ENCODE peak calls at places on chromosomes 12 and 14, in four cellular contexts. One of them, this sample, is unnamed.

GRCh38 chr14:21121106-21121505 is 20.2 kb downstream of the TMEM253 start:
- ATAC-seq in naive thymus-derived CD4-positive, alpha-beta T cell: no peak
- ATAC-seq in CD8-positive, alpha-beta T cell: no peak
- ATAC-seq in activated naive CD8-positive, alpha-beta T cell treated with anti-CD3 and anti-CD28 coated beads, Interleukin-2, amount 50 U/mL, for 24 hours: no peak
- ATAC-seq in this sample: peak

GRCh38 chr12:117857632-117858274 is 111.0 kb downstream of the KSR2 start:
- ATAC-seq in naive thymus-derived CD4-positive, alpha-beta T cell: peak
- ATAC-seq in CD8-positive, alpha-beta T cell: no peak
- ATAC-seq in activated naive CD8-positive, alpha-beta T cell treated with anti-CD3 and anti-CD28 coated beads, Interleukin-2, amount 50 U/mL, for 24 hours: peak
- ATAC-seq in this sample: peak

GRCh38 chr12:62677355-62677754 is 210.7 kb downstream of the MON2 start:
- ATAC-seq in naive thymus-derived CD4-positive, alpha-beta T cell: no peak
- ATAC-seq in CD8-positive, alpha-beta T cell: no peak
- ATAC-seq in activated naive CD8-positive, alpha-beta T cell treated with anti-CD3 and anti-CD28 coated beads, Interleukin-2, amount 50 U/mL, for 24 hours: no peak
- ATAC-seq in this sample: no peak

GRCh38 chr12:14313379-14313778 is 52.1 kb upstream of the ATF7IP start:
- ATAC-seq in naive thymus-derived CD4-positive, alpha-beta T cell: no peak
- ATAC-seq in CD8-positive, alpha-beta T cell: no peak
- ATAC-seq in activated naive CD8-positive, alpha-beta T cell treated with anti-CD3 and anti-CD28 coated beads, Interleukin-2, amount 50 U/mL, for 24 hours: no peak
- ATAC-seq in this sample: no peak

GRCh38 chr12:66905201-66905600 is 226.3 kb upstream of the GRIP1 start:
- ATAC-seq in naive thymus-derived CD4-positive, alpha-beta T cell: no peak
- ATAC-seq in CD8-positive, alpha-beta T cell: no peak
- ATAC-seq in activated naive CD8-positive, alpha-beta T cell treated with anti-CD3 and anti-CD28 coated beads, Interleukin-2, amount 50 U/mL, for 24 hours: no peak
- ATAC-seq in this sample: no peak

GRCh38 chr12:109627633-109628032 is 54.0 kb downstream of the MVK start:
- ATAC-seq in naive thymus-derived CD4-positive, alpha-beta T cell: no peak
- ATAC-seq in CD8-positive, alpha-beta T cell: no peak
- ATAC-seq in activated naive CD8-positive, alpha-beta T cell treated with anti-CD3 and anti-CD28 coated beads, Interleukin-2, amount 50 U/mL, for 24 hours: no peak
- ATAC-seq in this sample: no peak

GRCh38 chr12:112932485-112933151 is 5.7 kb upstream of the OAS3 start:
- ATAC-seq in naive thymus-derived CD4-positive, alpha-beta T cell: no peak
- ATAC-seq in CD8-positive, alpha-beta T cell: no peak
- ATAC-seq in activated naive CD8-positive, alpha-beta T cell treated with anti-CD3 and anti-CD28 coated beads, Interleukin-2, amount 50 U/mL, for 24 hours: no peak
- ATAC-seq in this sample: no peak

GRCh38 chr12:50718760-50719159 is 45.1 kb upstream of the ATF1 start:
- ATAC-seq in naive thymus-derived CD4-positive, alpha-beta T cell: no peak
- ATAC-seq in CD8-positive, alpha-beta T cell: no peak
- ATAC-seq in activated naive CD8-positive, alpha-beta T cell treated with anti-CD3 and anti-CD28 coated beads, Interleukin-2, amount 50 U/mL, for 24 hours: no peak
- ATAC-seq in this sample: no peak

GRCh38 chr14:76235628-76236027 is 83.9 kb downstream of the GPATCH2L start:
- ATAC-seq in naive thymus-derived CD4-positive, alpha-beta T cell: no peak
- ATAC-seq in CD8-positive, alpha-beta T cell: no peak
- ATAC-seq in activated naive CD8-positive, alpha-beta T cell treated with anti-CD3 and anti-CD28 coated beads, Interleukin-2, amount 50 U/mL, for 24 hours: no peak
- ATAC-seq in this sample: no peak

GRCh38 chr14:50741571-50741970 is 73.5 kb upstream of the SAV1 start:
- ATAC-seq in naive thymus-derived CD4-positive, alpha-beta T cell: no peak
- ATAC-seq in CD8-positive, alpha-beta T cell: no peak
- ATAC-seq in activated naive CD8-positive, alpha-beta T cell treated with anti-CD3 and anti-CD28 coated beads, Interleukin-2, amount 50 U/mL, for 24 hours: no peak
- ATAC-seq in this sample: peak

GRCh38 chr14:58353516-58354299 is 42.0 kb upstream of the TOMM20L start:
- ATAC-seq in naive thymus-derived CD4-positive, alpha-beta T cell: peak
- ATAC-seq in CD8-positive, alpha-beta T cell: no peak
- ATAC-seq in activated naive CD8-positive, alpha-beta T cell treated with anti-CD3 and anti-CD28 coated beads, Interleukin-2, amount 50 U/mL, for 24 hours: peak
- ATAC-seq in this sample: peak

GRCh38 chr12:17818931-17819330 is 271.1 kb downstream of the RERGL start:
- ATAC-seq in naive thymus-derived CD4-positive, alpha-beta T cell: no peak
- ATAC-seq in CD8-positive, alpha-beta T cell: no peak
- ATAC-seq in activated naive CD8-positive, alpha-beta T cell treated with anti-CD3 and anti-CD28 coated beads, Interleukin-2, amount 50 U/mL, for 24 hours: no peak
- ATAC-seq in this sample: no peak

GRCh38 chr12:53160673-53161072 is 19.8 kb upstream of the ZNF740 start:
- ATAC-seq in naive thymus-derived CD4-positive, alpha-beta T cell: no peak
- ATAC-seq in CD8-positive, alpha-beta T cell: no peak
- ATAC-seq in activated naive CD8-positive, alpha-beta T cell treated with anti-CD3 and anti-CD28 coated beads, Interleukin-2, amount 50 U/mL, for 24 hours: no peak
- ATAC-seq in this sample: no peak

GRCh38 chr14:94593376-94593748 is 12.1 kb downstream of the SERPINA5 start:
- ATAC-seq in naive thymus-derived CD4-positive, alpha-beta T cell: no peak
- ATAC-seq in CD8-positive, alpha-beta T cell: no peak
- ATAC-seq in activated naive CD8-positive, alpha-beta T cell treated with anti-CD3 and anti-CD28 coated beads, Interleukin-2, amount 50 U/mL, for 24 hours: no peak
- ATAC-seq in this sample: no peak

GRCh38 chr12:104275689-104276088 is 27.9 kb upstream of the EID3 start:
- ATAC-seq in naive thymus-derived CD4-positive, alpha-beta T cell: no peak
- ATAC-seq in CD8-positive, alpha-beta T cell: no peak
- ATAC-seq in activated naive CD8-positive, alpha-beta T cell treated with anti-CD3 and anti-CD28 coated beads, Interleukin-2, amount 50 U/mL, for 24 hours: no peak
- ATAC-seq in this sample: peak

GRCh38 chr14:102900631-102901571 is 21.6 kb upstream of the AMN start:
- ATAC-seq in naive thymus-derived CD4-positive, alpha-beta T cell: peak
- ATAC-seq in CD8-positive, alpha-beta T cell: peak
- ATAC-seq in activated naive CD8-positive, alpha-beta T cell treated with anti-CD3 and anti-CD28 coated beads, Interleukin-2, amount 50 U/mL, for 24 hours: peak
- ATAC-seq in this sample: no peak

GRCh38 chr12:123571343-123571813 is 13.0 kb upstream of the TMED2 start:
- ATAC-seq in naive thymus-derived CD4-positive, alpha-beta T cell: no peak
- ATAC-seq in CD8-positive, alpha-beta T cell: no peak
- ATAC-seq in activated naive CD8-positive, alpha-beta T cell treated with anti-CD3 and anti-CD28 coated beads, Interleukin-2, amount 50 U/mL, for 24 hours: no peak
- ATAC-seq in this sample: no peak

GRCh38 chr12:120065472-120065871 is 51.1 kb downstream of the RAB35 start:
- ATAC-seq in naive thymus-derived CD4-positive, alpha-beta T cell: no peak
- ATAC-seq in CD8-positive, alpha-beta T cell: no peak
- ATAC-seq in activated naive CD8-positive, alpha-beta T cell treated with anti-CD3 and anti-CD28 coated beads, Interleukin-2, amount 50 U/mL, for 24 hours: no peak
- ATAC-seq in this sample: no peak

GRCh38 chr14:69951935-69952334 is 72.7 kb downstream of the SMOC1 start:
- ATAC-seq in naive thymus-derived CD4-positive, alpha-beta T cell: no peak
- ATAC-seq in CD8-positive, alpha-beta T cell: no peak
- ATAC-seq in activated naive CD8-positive, alpha-beta T cell treated with anti-CD3 and anti-CD28 coated beads, Interleukin-2, amount 50 U/mL, for 24 hours: no peak
- ATAC-seq in this sample: no peak

GRCh38 chr12:6450869-6451347 is 934 bp upstream of the TAPBPL start:
- ATAC-seq in naive thymus-derived CD4-positive, alpha-beta T cell: no peak
- ATAC-seq in CD8-positive, alpha-beta T cell: no peak
- ATAC-seq in activated naive CD8-positive, alpha-beta T cell treated with anti-CD3 and anti-CD28 coated beads, Interleukin-2, amount 50 U/mL, for 24 hours: peak
- ATAC-seq in this sample: peak

GRCh38 chr12:13210543-13211190 is 14.1 kb downstream of the EMP1 start:
- ATAC-seq in naive thymus-derived CD4-positive, alpha-beta T cell: no peak
- ATAC-seq in CD8-positive, alpha-beta T cell: no peak
- ATAC-seq in activated naive CD8-positive, alpha-beta T cell treated with anti-CD3 and anti-CD28 coated beads, Interleukin-2, amount 50 U/mL, for 24 hours: peak
- ATAC-seq in this sample: no peak

GRCh38 chr12:124115976-124116690 is 143.1 kb downstream of the ZNF664 start:
- ATAC-seq in naive thymus-derived CD4-positive, alpha-beta T cell: no peak
- ATAC-seq in CD8-positive, alpha-beta T cell: no peak
- ATAC-seq in activated naive CD8-positive, alpha-beta T cell treated with anti-CD3 and anti-CD28 coated beads, Interleukin-2, amount 50 U/mL, for 24 hours: no peak
- ATAC-seq in this sample: no peak

GRCh38 chr12:75600146-75600545 is 88.7 kb upstream of the KRR1 start:
- ATAC-seq in naive thymus-derived CD4-positive, alpha-beta T cell: no peak
- ATAC-seq in CD8-positive, alpha-beta T cell: no peak
- ATAC-seq in activated naive CD8-positive, alpha-beta T cell treated with anti-CD3 and anti-CD28 coated beads, Interleukin-2, amount 50 U/mL, for 24 hours: no peak
- ATAC-seq in this sample: no peak

GRCh38 chr12:108572166-108572790 is 9.9 kb downstream of the ISCU start:
- ATAC-seq in naive thymus-derived CD4-positive, alpha-beta T cell: no peak
- ATAC-seq in CD8-positive, alpha-beta T cell: no peak
- ATAC-seq in activated naive CD8-positive, alpha-beta T cell treated with anti-CD3 and anti-CD28 coated beads, Interleukin-2, amount 50 U/mL, for 24 hours: no peak
- ATAC-seq in this sample: peak

GRCh38 chr12:100699209-100699608 is 95.4 kb upstream of the ANO4 start:
- ATAC-seq in naive thymus-derived CD4-positive, alpha-beta T cell: peak
- ATAC-seq in CD8-positive, alpha-beta T cell: no peak
- ATAC-seq in activated naive CD8-positive, alpha-beta T cell treated with anti-CD3 and anti-CD28 coated beads, Interleukin-2, amount 50 U/mL, for 24 hours: no peak
- ATAC-seq in this sample: no peak

GRCh38 chr14:81162941-81163340 is 57.8 kb downstream of the GTF2A1 start:
- ATAC-seq in naive thymus-derived CD4-positive, alpha-beta T cell: peak
- ATAC-seq in CD8-positive, alpha-beta T cell: no peak
- ATAC-seq in activated naive CD8-positive, alpha-beta T cell treated with anti-CD3 and anti-CD28 coated beads, Interleukin-2, amount 50 U/mL, for 24 hours: no peak
- ATAC-seq in this sample: no peak

GRCh38 chr12:54287316-54288157 is 7.0 kb downstream of the HNRNPA1 start:
- ATAC-seq in naive thymus-derived CD4-positive, alpha-beta T cell: no peak
- ATAC-seq in CD8-positive, alpha-beta T cell: no peak
- ATAC-seq in activated naive CD8-positive, alpha-beta T cell treated with anti-CD3 and anti-CD28 coated beads, Interleukin-2, amount 50 U/mL, for 24 hours: no peak
- ATAC-seq in this sample: no peak

GRCh38 chr14:21535545-21536394 is 9.6 kb upstream of the SALL2 start:
- ATAC-seq in naive thymus-derived CD4-positive, alpha-beta T cell: no peak
- ATAC-seq in CD8-positive, alpha-beta T cell: no peak
- ATAC-seq in activated naive CD8-positive, alpha-beta T cell treated with anti-CD3 and anti-CD28 coated beads, Interleukin-2, amount 50 U/mL, for 24 hours: no peak
- ATAC-seq in this sample: no peak

GRCh38 chr14:35215110-35215872 is 76.9 kb upstream of the PSMA6 start:
- ATAC-seq in naive thymus-derived CD4-positive, alpha-beta T cell: no peak
- ATAC-seq in CD8-positive, alpha-beta T cell: no peak
- ATAC-seq in activated naive CD8-positive, alpha-beta T cell treated with anti-CD3 and anti-CD28 coated beads, Interleukin-2, amount 50 U/mL, for 24 hours: no peak
- ATAC-seq in this sample: peak

GRCh38 chr12:112087055-112087850 is 21.3 kb downstream of the NAA25 start:
- ATAC-seq in naive thymus-derived CD4-positive, alpha-beta T cell: no peak
- ATAC-seq in CD8-positive, alpha-beta T cell: no peak
- ATAC-seq in activated naive CD8-positive, alpha-beta T cell treated with anti-CD3 and anti-CD28 coated beads, Interleukin-2, amount 50 U/mL, for 24 hours: no peak
- ATAC-seq in this sample: no peak

GRCh38 chr12:104166465-104166864 is 28.5 kb upstream of the NFYB start:
- ATAC-seq in naive thymus-derived CD4-positive, alpha-beta T cell: no peak
- ATAC-seq in CD8-positive, alpha-beta T cell: no peak
- ATAC-seq in activated naive CD8-positive, alpha-beta T cell treated with anti-CD3 and anti-CD28 coated beads, Interleukin-2, amount 50 U/mL, for 24 hours: no peak
- ATAC-seq in this sample: no peak

GRCh38 chr14:65080954-65081747 is 21.2 kb downstream of the MAX start:
- ATAC-seq in naive thymus-derived CD4-positive, alpha-beta T cell: no peak
- ATAC-seq in CD8-positive, alpha-beta T cell: no peak
- ATAC-seq in activated naive CD8-positive, alpha-beta T cell treated with anti-CD3 and anti-CD28 coated beads, Interleukin-2, amount 50 U/mL, for 24 hours: no peak
- ATAC-seq in this sample: peak

This sample was measured in activated T-helper 17 cell treated with anti-CD3 and anti-CD28 coated beads, Interleukin-2, amount 50 U/mL, for 72 hours.